ENCODE peak calls at places on chromosomes 4 and X, in four cellular contexts. C is stomach, G is suprapubic skin, J is GM12878. R is an unnamed sample.

GRCh38 chr4:93168053-93168452 is 660.5 kb upstream of the ATOH1 start:
- DNase-seq in C (no peak), G (no peak), J (no peak), R (no peak)

GRCh38 chr4:25238052-25238451 is 4.2 kb downstream of the PI4K2B start:
- DNase-seq in C (no peak), G (no peak), J (no peak), R (no peak)

GRCh38 chr4:176137626-176138025 is 57.8 kb downstream of the SPATA4 start:
- DNase-seq in C (no peak), G (no peak), J (no peak), R (no peak)

GRCh38 chr4:177785000-177785399 is 342.8 kb upstream of the AGA start:
- DNase-seq in C (no peak), G (no peak), J (no peak), R (no peak)

GRCh38 chr4:170114636-170115035 is 24.9 kb upstream of the AADAT start:
- DNase-seq in C (no peak), G (no peak), J (no peak), R (no peak)

GRCh38 chr4:135319685-135320084 is 1118.1 kb upstream of the PABPC4L start:
- DNase-seq in C (no peak), G (no peak), J (no peak), R (no peak)

GRCh38 chr4:2079006-2079405 is 19.9 kb downstream of the NAT8L start:
- DNase-seq in C (no peak), G (no peak), J (no peak), R (no peak)

GRCh38 chrX:22097295-22097694 is 65.2 kb downstream of the PHEX start:
- DNase-seq in C (no peak), G (no peak), J (no peak), R (no peak)

GRCh38 chr4:80097395-80098177 is 24.6 kb upstream of the ANTXR2 start:
- DNase-seq in C (no peak), G (peak; percentile 83), J (no peak), R (no peak)

GRCh38 chr4:11632015-11632414 is 203.3 kb upstream of the HS3ST1 start:
- DNase-seq in C (no peak), G (no peak), J (no peak), R (no peak)

GRCh38 chr4:130563185-130563890 is 1467.4 kb downstream of the C4orf33 start:
- DNase-seq in C (peak; percentile 30), G (no peak), J (no peak), R (no peak)

GRCh38 chrX:123905334-123905733 is 45.5 kb downstream of the XIAP start:
- DNase-seq in C (no peak), G (no peak), J (no peak), R (no peak)

GRCh38 chr4:5511791-5512190 is 196.6 kb downstream of the EVC2 start:
- DNase-seq in C (no peak), G (no peak), J (no peak), R (no peak)

GRCh38 chrX:27565992-27566391 is 24.2 kb upstream of the DCAF8L2 start:
- DNase-seq in C (no peak), G (no peak), J (no peak), R (no peak)

GRCh38 chr4:182107931-182108330 is 135.3 kb upstream of the TENM3 start:
- DNase-seq in C (no peak), G (no peak), J (no peak), R (no peak)

GRCh38 chr4:75429208-75429607 is 85.0 kb downstream of the RCHY1 start:
- DNase-seq in C (no peak), G (no peak), J (no peak), R (no peak)

GRCh38 chr4:26238426-26238781 is 82.4 kb upstream of the RBPJ start:
- DNase-seq in C (no peak), G (no peak), J (no peak), R (no peak)

GRCh38 chr4:19883841-19884240 is 367.9 kb upstream of the SLIT2 start:
- DNase-seq in C (no peak), G (no peak), J (no peak), R (no peak)

GRCh38 chrX:49073641-49074575 is at the start of gene PRAF2:
- DNase-seq in C (peak; percentile 93), G (peak; percentile 94), J (peak; percentile 42), R (peak; percentile 94)
- TF ChIP-seq EP300 in C (no peak), G (no peak), J (no peak), R (no peak)

GRCh38 chrX:19040373-19040772 is 56.5 kb upstream of the PHKA2 start:
- DNase-seq in C (no peak), G (no peak), J (no peak), R (no peak)
- TF ChIP-seq CTCF in C (no peak), G (no peak), J (no peak), R (no peak)

GRCh38 chrX:24151513-24151912 is 2.0 kb downstream of the ZFX start:
- DNase-seq in C (no peak), G (no peak), J (no peak), R (no peak)

GRCh38 chrX:24148118-24148517 is 1.4 kb upstream of the ZFX start:
- DNase-seq in C (no peak), G (no peak), J (no peak), R (no peak)

GRCh38 chrX:24148535-24149345 is 789 bp upstream of the ZFX start:
- DNase-seq in C (no peak), G (no peak), J (no peak), R (no peak)

GRCh38 chrX:24150051-24150790 is 692 bp downstream of the ZFX start:
- DNase-seq in C (peak; percentile 93), G (peak; percentile 89), J (peak; percentile 55), R (peak; percentile 93)

DNA sequence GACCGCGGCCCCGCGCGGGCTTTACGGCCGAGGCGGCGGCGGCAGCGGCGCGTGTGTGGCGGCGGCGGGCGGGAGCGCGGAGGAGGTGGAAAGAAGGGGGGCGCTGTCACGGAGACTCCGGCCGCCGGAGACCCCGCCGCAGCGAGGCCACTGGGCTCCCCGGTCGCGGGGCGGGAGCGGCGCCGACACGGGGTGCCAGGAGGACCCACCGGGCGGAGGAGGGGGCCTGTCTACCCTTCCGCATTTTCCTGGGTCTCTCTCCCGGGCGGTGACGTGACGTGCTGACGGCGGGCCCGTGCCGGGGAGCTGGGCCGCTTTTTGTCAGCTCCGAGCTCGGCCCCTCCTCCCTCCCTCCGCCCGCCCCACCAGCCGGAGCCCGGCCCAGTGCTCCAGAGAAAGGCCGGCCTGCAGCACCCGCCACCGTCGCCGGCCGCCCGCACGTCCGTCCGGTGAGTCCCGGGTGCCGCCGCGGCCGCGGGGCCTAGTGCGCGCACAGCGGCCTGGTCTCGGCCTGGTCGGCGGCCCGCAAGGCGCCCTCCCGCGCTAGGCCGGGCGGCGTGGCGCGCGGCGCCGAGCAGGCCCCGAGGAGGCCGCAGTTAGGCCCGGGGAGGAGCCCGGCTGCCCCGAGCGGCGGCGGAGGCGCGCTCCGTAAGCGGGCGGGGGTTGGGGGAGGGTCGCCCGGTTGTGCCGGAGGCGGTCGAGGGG is at the start of gene ZFX:
- DNase-seq in C (peak; percentile 77), G (no peak), J (no peak), R (peak; percentile 92)
- TF ChIP-seq POLR2AphosphoS5 in C (no peak), G (no peak), J (peak; percentile 63), R (no peak)

DNA sequence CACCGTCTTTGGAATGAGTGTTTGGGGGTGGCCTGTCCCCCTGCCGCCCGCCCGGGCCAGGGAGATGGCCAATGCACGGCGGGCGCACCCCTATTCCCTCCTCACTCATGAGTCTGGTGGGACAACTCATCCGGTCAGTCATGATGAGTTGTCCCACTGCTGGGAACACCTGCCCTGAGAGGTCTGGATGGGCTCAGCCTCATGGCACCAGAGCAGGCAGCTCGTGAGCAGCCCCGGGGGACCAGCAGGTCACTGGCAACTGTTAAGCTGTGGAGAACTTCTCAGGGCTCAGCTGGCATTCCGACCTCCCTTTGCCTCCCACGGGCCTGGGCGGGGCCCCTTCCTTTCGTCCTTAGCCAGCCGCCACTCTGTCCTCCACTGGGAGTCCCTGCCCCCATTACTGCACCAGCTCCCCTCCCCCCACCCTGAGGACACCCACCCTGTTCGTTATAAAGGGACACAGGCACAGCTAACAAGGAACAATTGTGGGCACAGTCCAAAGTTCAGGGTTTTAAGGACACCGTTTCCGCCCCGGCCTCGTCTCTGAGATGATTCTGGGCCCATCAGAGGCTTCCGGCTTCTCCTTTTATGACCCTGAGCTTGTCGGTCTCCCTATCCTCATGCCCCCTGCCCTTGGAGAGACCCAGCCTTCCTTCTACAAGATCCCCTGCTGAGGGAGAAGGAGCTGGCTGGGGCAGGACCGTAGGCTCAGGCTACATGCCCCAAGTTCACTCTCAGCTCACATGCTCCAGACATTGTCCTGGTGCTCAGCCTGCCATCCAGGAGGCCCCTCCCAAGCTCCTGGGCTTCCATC is 14.6 kb upstream of the KIAA0232 start:
- DNase-seq in C (no peak), G (no peak), J (no peak), R (peak; percentile 57)
- TF ChIP-seq EP300 in C (no peak), G (no peak), J (no peak), R (no peak)

DNA sequence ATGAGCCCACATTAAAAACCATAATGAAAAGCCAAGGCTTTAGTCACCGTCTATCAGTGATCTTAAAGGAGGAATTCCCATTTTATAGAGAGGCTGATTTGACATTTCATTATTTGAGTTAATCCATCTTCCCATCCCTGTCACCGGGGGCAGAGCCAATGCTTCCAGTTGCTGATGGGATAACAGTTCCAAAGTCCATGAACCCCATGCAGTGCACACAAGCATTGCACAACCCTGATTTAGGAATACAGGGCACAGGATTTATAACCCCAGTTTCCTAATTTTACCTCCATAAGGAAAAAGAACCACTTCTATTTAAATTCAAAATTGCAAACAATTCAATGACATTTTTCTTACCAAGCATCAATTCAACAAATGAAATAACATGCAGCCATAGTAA is 36.5 kb downstream of the MAOB start:
- DNase-seq in C (no peak), G (no peak), J (no peak), R (no peak)
- TF ChIP-seq CTCF in C (no peak), G (no peak), J (no peak), R (no peak)

GRCh38 chrX:19725545-19726102 is 161.8 kb downstream of the SH3KBP1 start:
- DNase-seq in C (no peak), G (no peak), J (no peak), R (peak; percentile 72)
- TF ChIP-seq POLR2AphosphoS5 in C (no peak), G (no peak), J (no peak), R (peak; percentile 45)

GRCh38 chr4:58149404-58150085 is 1039.4 kb upstream of the IGFBP7 start:
- DNase-seq in C (no peak), G (no peak), J (no peak), R (peak; percentile 23)
- TF ChIP-seq EP300 in C (no peak), G (no peak), J (no peak), R (no peak)

GRCh38 chrX:112889400-112889799 is 48.8 kb upstream of the AMOT start:
- DNase-seq in C (no peak), G (no peak), J (no peak), R (no peak)

DNA sequence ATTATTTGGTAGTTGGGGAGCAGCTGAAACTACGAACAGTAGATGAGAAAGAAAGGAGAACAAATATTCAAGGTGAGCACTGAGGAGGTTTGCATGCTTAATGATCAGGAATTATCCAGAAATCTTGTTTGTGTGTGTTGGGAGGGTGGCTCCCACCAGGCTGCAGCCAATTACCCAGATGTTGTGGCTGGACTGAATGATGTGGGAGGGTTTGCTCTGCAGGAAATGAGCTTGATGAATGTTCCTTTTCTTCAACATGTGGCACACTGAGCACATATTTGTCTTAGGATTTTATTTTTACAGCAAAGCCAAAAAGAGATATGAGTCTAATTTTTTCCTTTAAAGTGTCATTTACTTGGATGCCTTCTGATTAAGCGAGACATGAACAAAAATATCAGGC is 48.3 kb upstream of the AMOT start:
- DNase-seq in C (no peak), G (no peak), J (no peak), R (no peak)
- TF ChIP-seq CTCF in C (no peak), G (no peak), J (no peak), R (no peak)